ENCODE peak calls at places on chromosomes 12 and 14, in nine cellular contexts. E, U, W, C, T, N, O, S and J are unnamed samples.

GRCh38 chr14:99731536-99732435 is 47.7 kb downstream of the CYP46A1 start:
- DNase-seq in S (no peak), O (no peak), T (no peak), U (peak; percentile 68), C (no peak), W (peak; percentile 37), E (peak; percentile 1), N (no peak), J (peak; percentile 17)

GRCh38 chr12:124637586-124637985 is 70.2 kb upstream of the NCOR2 start:
- DNase-seq in T (no peak), W (no peak), N (no peak), S (peak; percentile 69), U (no peak), E (peak; percentile 30), C (no peak), O (no peak), J (no peak)

GRCh38 chr14:93533437-93533836 is 102.7 kb downstream of the UNC79 start:
- DNase-seq in O (no peak), E (no peak), C (no peak), T (no peak), S (no peak), U (no peak), N (no peak), W (no peak), J (no peak)

GRCh38 chr14:104149617-104150141 is 11.3 kb downstream of the KIF26A start:
- DNase-seq in C (peak; percentile 12), U (no peak), O (no peak), N (no peak), T (no peak), W (peak; percentile 12), S (peak; percentile 69), E (no peak), J (no peak)

GRCh38 chr14:89139404-89140247 is 277.4 kb downstream of the FOXN3 start:
- DNase-seq in C (no peak), T (no peak), W (no peak), U (no peak), S (no peak), N (no peak), O (no peak), E (no peak), J (no peak)

GRCh38 chr14:59303216-59303615 is 114.7 kb downstream of the DAAM1 start:
- DNase-seq in C (no peak), T (no peak), O (no peak), W (no peak), U (no peak), E (no peak), N (no peak), S (no peak), J (no peak)

GRCh38 chr12:101891462-101891971 is 14.1 kb downstream of the DRAM1 start:
- DNase-seq in W (no peak), T (no peak), N (peak; percentile 75), U (no peak), O (peak; percentile 24), E (peak; percentile 4), C (peak; percentile 69), S (peak; percentile 49), J (no peak)

GRCh38 chr14:20662968-20663731 is 21.2 kb upstream of the RNASE4 start:
- DNase-seq in N (no peak), E (peak; percentile 6), C (peak; percentile 62), S (peak; percentile 74), W (peak; percentile 56), O (no peak), U (peak; percentile 72), T (no peak), J (no peak)

GRCh38 chr14:75249251-75249957 is 29.2 kb upstream of the FOS start:
- DNase-seq in U (no peak), E (peak; percentile 85), W (peak; percentile 55), N (no peak), C (no peak), T (no peak), O (peak; percentile 82), S (no peak), J (no peak)

GRCh38 chr14:65149116-65149515 is 46.8 kb upstream of the MAX start:
- DNase-seq in W (no peak), C (no peak), S (no peak), T (no peak), U (no peak), O (no peak), E (no peak), N (no peak), J (no peak)

GRCh38 chr14:101197595-101198397 is 294.3 kb upstream of the RTL1 start:
- DNase-seq in T (no peak), C (no peak), N (no peak), S (no peak), E (no peak), O (no peak), W (no peak), U (peak; percentile 65), J (peak; percentile 13)

GRCh38 chr14:98120831-98121464 is 1151.0 kb downstream of the BCL11B start:
- DNase-seq in C (no peak), E (no peak), N (no peak), U (no peak), S (no peak), O (no peak), T (no peak), W (no peak), J (no peak)

GRCh38 chr12:1553987-1554982 is 40.1 kb downstream of the FBXL14 start:
- DNase-seq in N (no peak), T (no peak), O (peak; percentile 88), U (no peak), S (no peak), W (no peak), C (no peak), E (no peak), J (no peak)

GRCh38 chr12:4819654-4820053 is 90.1 kb upstream of the KCNA1 start:
- DNase-seq in E (no peak), S (no peak), U (no peak), C (no peak), T (no peak), W (peak; percentile 37), N (no peak), O (peak; percentile 64), J (no peak)

GRCh38 chr12:59041241-59042121 is 121.2 kb upstream of the LRIG3 start:
- DNase-seq in N (peak; percentile 78), S (peak; percentile 28), O (no peak), U (no peak), C (peak; percentile 82), E (no peak), W (no peak), T (no peak), J (no peak)

GRCh38 chr14:105980224-105980623 is 453.8 kb downstream of the TMEM121 start:
- DNase-seq in N (no peak), C (no peak), U (no peak), S (no peak), W (no peak), O (no peak), E (no peak), T (no peak), J (no peak)

GRCh38 chr14:31336646-31337045 is 83.7 kb downstream of the HEATR5A start:
- DNase-seq in O (no peak), E (no peak), W (no peak), S (no peak), N (peak; percentile 18), U (no peak), T (no peak), C (peak; percentile 66), J (no peak)

GRCh38 chr14:65069874-65070709 is 32.2 kb downstream of the MAX start:
- DNase-seq in N (no peak), U (no peak), C (no peak), O (no peak), E (peak; percentile 51), S (peak; percentile 34), W (no peak), T (no peak), J (no peak)

GRCh38 chr12:88247241-88247643 is 105.1 kb downstream of the TMTC3 start:
- DNase-seq in T (no peak), O (no peak), N (no peak), W (no peak), S (no peak), U (no peak), C (peak; percentile 81), E (no peak), J (no peak)

DNA sequence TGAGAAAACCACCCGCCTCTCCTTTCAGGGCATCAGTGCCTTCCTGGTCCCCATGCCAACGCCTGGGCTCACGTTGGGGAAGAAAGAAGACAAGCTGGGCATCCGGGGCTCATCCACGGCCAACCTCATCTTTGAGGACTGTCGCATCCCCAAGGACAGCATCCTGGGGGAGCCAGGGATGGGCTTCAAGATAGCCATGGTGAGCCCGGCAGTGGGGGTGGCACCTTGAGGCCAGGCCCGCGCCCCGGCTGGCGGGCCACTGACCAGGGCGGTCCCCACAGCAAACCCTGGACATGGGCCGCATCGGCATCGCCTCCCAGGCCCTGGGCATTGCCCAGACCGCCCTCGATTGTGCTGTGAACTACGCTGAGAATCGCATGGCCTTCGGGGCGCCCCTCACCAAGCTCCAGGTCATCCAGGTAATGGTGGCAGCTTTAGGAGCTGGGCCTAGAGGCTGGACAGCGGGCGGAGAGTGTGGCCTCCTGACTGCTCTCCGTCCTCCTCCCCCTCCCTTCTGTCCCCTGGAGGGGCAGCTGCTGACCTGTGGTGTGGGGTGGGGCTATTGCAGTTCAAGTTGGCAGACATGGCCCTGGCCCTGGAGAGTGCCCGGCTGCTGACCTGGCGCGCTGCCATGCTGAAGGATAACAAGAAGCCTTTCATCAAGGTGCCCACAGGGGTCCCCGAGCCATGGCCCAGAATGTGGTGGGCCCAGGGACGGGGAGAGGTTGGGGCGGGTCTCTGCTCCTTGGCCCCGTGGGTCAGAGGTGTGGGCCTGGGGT is 12.8 kb downstream of the ACADS start:
- DNase-seq in N (no peak), C (no peak), W (no peak), T (no peak), U (no peak), E (no peak), O (no peak), S (no peak), J (no peak)
- TF ChIP-seq CTCF in N (no peak), C (no peak), W (no peak), T (no peak), U (no peak), E (no peak), O (no peak), S (no peak), J (no peak)

GRCh38 chr12:54136844-54137580 is 51.8 kb downstream of the SMUG1 start:
- DNase-seq in T (no peak), N (no peak), C (no peak), W (no peak), U (no peak), E (no peak), O (no peak), S (peak; percentile 28), J (no peak)
- TF ChIP-seq CTCF in T (peak; percentile 43), N (no peak), C (no peak), W (no peak), U (no peak), E (no peak), O (no peak), S (peak; percentile 25), J (no peak)

GRCh38 chr14:45650754-45651153 is 397.8 kb upstream of the MIS18BP1 start:
- DNase-seq in U (no peak), T (no peak), W (no peak), N (no peak), S (no peak), E (no peak), C (no peak), O (no peak), J (no peak)
- TF ChIP-seq CTCF in U (no peak), T (no peak), W (no peak), N (no peak), S (no peak), E (no peak), C (peak; percentile 3), O (no peak), J (no peak)

DNA sequence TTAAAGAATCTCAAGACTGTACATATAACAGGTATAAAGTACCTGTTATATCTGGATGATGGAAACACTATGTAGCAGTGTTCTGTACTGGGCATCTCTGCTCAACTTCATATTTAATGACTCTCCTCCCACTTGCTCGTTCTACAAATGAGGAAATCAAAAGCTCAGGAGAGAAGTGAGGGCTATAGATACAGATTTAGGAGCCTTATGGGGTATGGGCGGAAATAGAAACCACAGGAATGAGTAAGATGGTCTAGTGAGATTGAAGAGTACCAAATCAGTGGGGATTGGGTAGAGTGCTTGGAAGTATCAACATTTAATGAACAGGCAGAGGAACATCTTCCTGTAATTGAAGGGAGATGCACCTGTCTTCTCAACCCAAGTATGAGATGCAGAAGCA is 23.8 kb upstream of the POLR3B start:
- DNase-seq in W (no peak), O (no peak), C (no peak), T (no peak), N (no peak), S (no peak), U (no peak), E (no peak), J (no peak)
- TF ChIP-seq CTCF in W (no peak), O (no peak), C (no peak), T (no peak), N (no peak), S (no peak), U (no peak), E (no peak), J (no peak)